ENCODE peak calls at places on chromosomes 11 and 22, in eight cellular contexts. One of them, this sample, is unnamed.

GRCh38 chr11:12727556-12728070 is 53.4 kb downstream of the TEAD1 start:
- DNase-seq in uterus: no peak
- DNase-seq in pancreas: no peak
- DNase-seq in HepG2: no peak
- DNase-seq in transverse colon: no peak
- DNase-seq in GM12865: no peak
- DNase-seq in stomach: no peak
- DNase-seq in heart right ventricle: no peak
- DNase-seq in this sample: no peak

GRCh38 chr11:71212871-71213559 is 39.4 kb downstream of the SHANK2 start:
- DNase-seq in pancreas: peak
- DNase-seq in uterus: no peak
- DNase-seq in stomach: no peak
- DNase-seq in HepG2: no peak
- DNase-seq in transverse colon: no peak
- DNase-seq in heart right ventricle: no peak
- DNase-seq in GM12865: no peak
- DNase-seq in this sample: no peak

GRCh38 chr22:30435674-30436126 is 10.1 kb downstream of the MTFP1 start:
- DNase-seq in HepG2: no peak
- DNase-seq in heart right ventricle: peak
- DNase-seq in stomach: peak
- DNase-seq in GM12865: peak
- DNase-seq in transverse colon: peak
- DNase-seq in uterus: peak
- DNase-seq in pancreas: no peak
- DNase-seq in this sample: no peak

GRCh38 chr11:776459-777287 is 614 bp downstream of the GATD1 start:
- DNase-seq in transverse colon: no peak
- DNase-seq in HepG2: no peak
- DNase-seq in pancreas: peak
- DNase-seq in heart right ventricle: no peak
- DNase-seq in GM12865: peak
- DNase-seq in uterus: peak
- DNase-seq in stomach: no peak
- DNase-seq in this sample: no peak

GRCh38 chr11:6979365-6979764 is 40.8 kb downstream of the ZNF214 start:
- DNase-seq in pancreas: no peak
- DNase-seq in stomach: no peak
- DNase-seq in uterus: no peak
- DNase-seq in heart right ventricle: no peak
- DNase-seq in HepG2: no peak
- DNase-seq in GM12865: no peak
- DNase-seq in transverse colon: no peak
- DNase-seq in this sample: no peak

GRCh38 chr11:12377824-12378593 is 638 bp downstream of the PARVA start:
- DNase-seq in HepG2: peak
- DNase-seq in heart right ventricle: peak
- DNase-seq in GM12865: no peak
- DNase-seq in stomach: peak
- DNase-seq in uterus: peak
- DNase-seq in transverse colon: peak
- DNase-seq in pancreas: peak
- DNase-seq in this sample: peak

GRCh38 chr22:29810156-29810555 is 27.9 kb downstream of the ASCC2 start:
- DNase-seq in pancreas: no peak
- DNase-seq in stomach: no peak
- DNase-seq in heart right ventricle: no peak
- DNase-seq in HepG2: no peak
- DNase-seq in uterus: no peak
- DNase-seq in GM12865: no peak
- DNase-seq in transverse colon: no peak
- DNase-seq in this sample: no peak

GRCh38 chr22:38456841-38457699 is 2.1 kb upstream of the KCNJ4 start:
- DNase-seq in uterus: no peak
- DNase-seq in GM12865: no peak
- DNase-seq in HepG2: no peak
- DNase-seq in heart right ventricle: no peak
- DNase-seq in transverse colon: no peak
- DNase-seq in pancreas: no peak
- DNase-seq in stomach: no peak
- DNase-seq in this sample: no peak

GRCh38 chr11:1157645-1158591 is at the start of gene MUC5AC:
- DNase-seq in transverse colon: no peak
- DNase-seq in GM12865: no peak
- DNase-seq in HepG2: no peak
- DNase-seq in heart right ventricle: no peak
- DNase-seq in uterus: no peak
- DNase-seq in pancreas: peak
- DNase-seq in stomach: peak
- DNase-seq in this sample: no peak

GRCh38 chr22:22076361-22076760 is 93.8 kb upstream of the TOP3B start:
- DNase-seq in GM12865: no peak
- DNase-seq in HepG2: no peak
- DNase-seq in transverse colon: no peak
- DNase-seq in pancreas: no peak
- DNase-seq in heart right ventricle: no peak
- DNase-seq in uterus: no peak
- DNase-seq in stomach: no peak
- DNase-seq in this sample: no peak

GRCh38 chr22:22073769-22074561 is 91.4 kb upstream of the TOP3B start:
- DNase-seq in heart right ventricle: no peak
- DNase-seq in uterus: no peak
- DNase-seq in HepG2: no peak
- DNase-seq in transverse colon: no peak
- DNase-seq in stomach: no peak
- DNase-seq in GM12865: no peak
- DNase-seq in pancreas: no peak
- DNase-seq in this sample: no peak

GRCh38 chr22:22075382-22076163 is 93.0 kb upstream of the TOP3B start:
- DNase-seq in transverse colon: no peak
- DNase-seq in GM12865: no peak
- DNase-seq in stomach: no peak
- DNase-seq in heart right ventricle: no peak
- DNase-seq in pancreas: no peak
- DNase-seq in HepG2: no peak
- DNase-seq in uterus: no peak
- DNase-seq in this sample: no peak

GRCh38 chr22:22076937-22077703 is 94.5 kb upstream of the TOP3B start:
- DNase-seq in GM12865: no peak
- DNase-seq in uterus: no peak
- DNase-seq in stomach: no peak
- DNase-seq in pancreas: no peak
- DNase-seq in transverse colon: no peak
- DNase-seq in heart right ventricle: no peak
- DNase-seq in HepG2: no peak
- DNase-seq in this sample: no peak

GRCh38 chr22:22074634-22075381 is 92.2 kb upstream of the TOP3B start:
- DNase-seq in transverse colon: no peak
- DNase-seq in uterus: no peak
- DNase-seq in stomach: no peak
- DNase-seq in pancreas: no peak
- DNase-seq in heart right ventricle: no peak
- DNase-seq in GM12865: no peak
- DNase-seq in HepG2: no peak
- DNase-seq in this sample: no peak
- H3K4me3 ChIP-seq in transverse colon: no peak
- H3K4me3 ChIP-seq in uterus: no peak
- H3K4me3 ChIP-seq in stomach: no peak
- H3K4me3 ChIP-seq in pancreas: no peak
- H3K4me3 ChIP-seq in heart right ventricle: no peak
- H3K4me3 ChIP-seq in GM12865: no peak
- H3K4me3 ChIP-seq in HepG2: no peak
- H3K4me3 ChIP-seq in this sample: no peak

GRCh38 chr22:50471962-50472361 is 2.9 kb downstream of the SBF1 start:
- DNase-seq in transverse colon: no peak
- DNase-seq in heart right ventricle: no peak
- DNase-seq in uterus: no peak
- DNase-seq in HepG2: no peak
- DNase-seq in GM12865: no peak
- DNase-seq in pancreas: no peak
- DNase-seq in stomach: no peak
- DNase-seq in this sample: no peak
- H3K4me3 ChIP-seq in transverse colon: no peak
- H3K4me3 ChIP-seq in heart right ventricle: no peak
- H3K4me3 ChIP-seq in uterus: no peak
- H3K4me3 ChIP-seq in HepG2: no peak
- H3K4me3 ChIP-seq in GM12865: no peak
- H3K4me3 ChIP-seq in pancreas: no peak
- H3K4me3 ChIP-seq in stomach: no peak
- H3K4me3 ChIP-seq in this sample: no peak

GRCh38 chr22:37245740-37246139 is 1.7 kb upstream of the RAC2 start:
- DNase-seq in stomach: no peak
- DNase-seq in pancreas: no peak
- DNase-seq in GM12865: no peak
- DNase-seq in heart right ventricle: no peak
- DNase-seq in uterus: no peak
- DNase-seq in transverse colon: no peak
- DNase-seq in HepG2: no peak
- DNase-seq in this sample: no peak

GRCh38 chr22:37243402-37244113 is 511 bp downstream of the RAC2 start:
- DNase-seq in heart right ventricle: no peak
- DNase-seq in stomach: no peak
- DNase-seq in transverse colon: no peak
- DNase-seq in pancreas: no peak
- DNase-seq in HepG2: no peak
- DNase-seq in uterus: no peak
- DNase-seq in GM12865: no peak
- DNase-seq in this sample: no peak

GRCh38 chr22:37244922-37245722 is 1.1 kb upstream of the RAC2 start:
- DNase-seq in GM12865: peak
- DNase-seq in pancreas: no peak
- DNase-seq in uterus: no peak
- DNase-seq in heart right ventricle: no peak
- DNase-seq in HepG2: no peak
- DNase-seq in transverse colon: peak
- DNase-seq in stomach: no peak
- DNase-seq in this sample: peak

GRCh38 chr22:37242395-37242918 is 1.6 kb downstream of the RAC2 start:
- DNase-seq in heart right ventricle: peak
- DNase-seq in GM12865: peak
- DNase-seq in uterus: no peak
- DNase-seq in transverse colon: peak
- DNase-seq in pancreas: no peak
- DNase-seq in stomach: peak
- DNase-seq in HepG2: no peak
- DNase-seq in this sample: peak

GRCh38 chr22:37244114-37244921 is at the start of gene RAC2:
- DNase-seq in uterus: peak
- DNase-seq in heart right ventricle: peak
- DNase-seq in GM12865: peak
- DNase-seq in HepG2: no peak
- DNase-seq in transverse colon: peak
- DNase-seq in stomach: peak
- DNase-seq in pancreas: peak
- DNase-seq in this sample: peak
- H3K4me3 ChIP-seq in uterus: no peak
- H3K4me3 ChIP-seq in heart right ventricle: peak
- H3K4me3 ChIP-seq in GM12865: peak
- H3K4me3 ChIP-seq in HepG2: no peak
- H3K4me3 ChIP-seq in transverse colon: peak
- H3K4me3 ChIP-seq in stomach: peak
- H3K4me3 ChIP-seq in pancreas: peak
- H3K4me3 ChIP-seq in this sample: peak

DNA sequence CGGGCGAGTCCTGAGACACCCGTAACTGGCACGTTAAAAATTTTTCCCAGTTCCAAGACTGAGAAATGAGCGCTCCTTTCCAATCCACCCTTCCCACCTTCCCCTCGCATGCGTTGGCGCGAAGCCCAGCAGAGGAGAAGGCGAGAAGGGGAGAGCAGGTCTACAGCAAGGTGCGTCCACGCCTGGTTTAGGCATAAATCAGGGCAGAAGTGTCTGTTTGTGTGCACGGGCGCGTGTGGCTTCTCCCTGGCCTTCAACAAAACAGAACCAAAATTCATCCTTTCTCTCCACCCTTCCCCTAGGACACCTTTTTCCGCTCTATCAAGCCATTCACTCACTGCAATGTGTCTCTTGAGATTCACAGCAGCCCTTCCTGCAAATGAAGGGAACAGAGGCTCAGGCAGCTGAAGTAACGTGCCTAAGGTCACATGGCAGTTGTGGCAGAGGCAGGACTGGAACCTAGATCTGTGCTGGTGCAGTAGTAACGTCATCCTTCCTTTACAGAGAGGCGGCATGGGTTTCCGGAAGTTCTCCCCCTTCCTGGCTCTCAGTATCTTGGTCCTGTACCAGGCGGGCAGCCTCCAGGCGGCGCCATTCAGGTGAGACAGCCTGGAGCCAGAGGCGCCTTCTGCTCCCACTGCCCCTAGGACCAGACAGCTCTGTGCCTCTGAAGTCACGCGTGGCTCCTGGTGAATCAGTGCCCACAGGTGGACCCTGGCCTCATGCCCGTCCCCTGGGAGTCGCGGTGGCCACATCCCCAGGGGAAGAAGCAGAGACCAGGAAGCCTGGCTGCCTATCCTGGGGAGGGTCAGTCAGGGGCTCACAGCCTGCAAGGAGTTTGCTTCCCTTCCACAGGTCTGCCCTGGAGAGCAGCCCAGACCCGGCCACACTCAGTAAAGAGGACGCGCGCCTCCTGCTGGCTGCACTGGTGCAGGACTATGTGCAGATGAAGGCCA is 1.1 kb downstream of the CALCB start:
- DNase-seq in GM12865: peak
- DNase-seq in heart right ventricle: peak
- DNase-seq in transverse colon: peak
- DNase-seq in stomach: peak
- DNase-seq in HepG2: peak
- DNase-seq in pancreas: peak
- DNase-seq in uterus: peak
- DNase-seq in this sample: peak
- H3K4me3 ChIP-seq in GM12865: no peak
- H3K4me3 ChIP-seq in heart right ventricle: peak
- H3K4me3 ChIP-seq in transverse colon: no peak
- H3K4me3 ChIP-seq in stomach: peak
- H3K4me3 ChIP-seq in HepG2: peak
- H3K4me3 ChIP-seq in pancreas: peak
- H3K4me3 ChIP-seq in uterus: no peak
- H3K4me3 ChIP-seq in this sample: peak

GRCh38 chr11:14750911-14751310 is 107.3 kb downstream of the PDE3B start:
- DNase-seq in pancreas: no peak
- DNase-seq in heart right ventricle: no peak
- DNase-seq in uterus: no peak
- DNase-seq in stomach: no peak
- DNase-seq in transverse colon: no peak
- DNase-seq in GM12865: no peak
- DNase-seq in HepG2: no peak
- DNase-seq in this sample: no peak

GRCh38 chr11:14751975-14752407 is 108.4 kb downstream of the PDE3B start:
- DNase-seq in pancreas: no peak
- DNase-seq in stomach: no peak
- DNase-seq in uterus: no peak
- DNase-seq in heart right ventricle: no peak
- DNase-seq in transverse colon: no peak
- DNase-seq in HepG2: no peak
- DNase-seq in GM12865: no peak
- DNase-seq in this sample: no peak

DNA sequence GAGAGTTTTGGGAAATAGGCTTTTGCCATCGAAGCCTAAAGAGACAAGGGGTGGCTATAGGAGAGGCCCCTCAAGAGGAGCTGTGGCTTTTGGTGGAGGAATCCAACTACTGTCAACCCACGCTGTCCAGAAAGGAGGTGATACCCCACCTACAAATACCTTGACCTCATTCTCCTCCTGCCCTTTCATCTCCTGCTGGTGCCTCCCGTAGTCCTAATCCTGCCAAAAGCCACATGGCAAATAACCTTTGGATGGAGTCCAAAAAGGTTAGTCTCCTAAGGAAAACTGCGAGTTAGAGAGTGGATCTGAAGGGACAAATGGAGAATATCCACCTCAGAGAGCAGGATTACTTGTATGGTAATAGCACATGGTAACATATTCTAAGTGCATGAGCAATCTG is 112.7 kb downstream of the PDE3B start:
- DNase-seq in pancreas: no peak
- DNase-seq in uterus: no peak
- DNase-seq in HepG2: no peak
- DNase-seq in GM12865: no peak
- DNase-seq in heart right ventricle: no peak
- DNase-seq in transverse colon: no peak
- DNase-seq in stomach: no peak
- DNase-seq in this sample: no peak
- H3K4me3 ChIP-seq in pancreas: no peak
- H3K4me3 ChIP-seq in uterus: no peak
- H3K4me3 ChIP-seq in HepG2: no peak
- H3K4me3 ChIP-seq in GM12865: no peak
- H3K4me3 ChIP-seq in heart right ventricle: no peak
- H3K4me3 ChIP-seq in transverse colon: no peak
- H3K4me3 ChIP-seq in stomach: no peak
- H3K4me3 ChIP-seq in this sample: no peak